ENCODE peak calls at places on chromosome 5, in ten cellular contexts. O, W, P, Y, A, V, E, H, T and D are unnamed samples.

GRCh38 chr5:150175076-150175475 is 8.5 kb downstream of the CDX1 start:
- DNase-seq in O (no peak), W (no peak), P (no peak), Y (no peak), A (no peak), V (no peak), E (no peak), H (no peak), T (no peak), D (no peak)

GRCh38 chr5:42949348-42950090 is 90.6 kb downstream of the ANXA2R start:
- DNase-seq in O (no peak), W (peak; percentile 74), P (peak; percentile 76), Y (peak; percentile 60), A (peak; percentile 89), V (peak; percentile 54), E (no peak), H (peak; percentile 90), T (peak; percentile 53), D (peak; percentile 87)

GRCh38 chr5:95986937-95987520 is 25.4 kb upstream of the ELL2 start:
- DNase-seq in O (no peak), W (no peak), P (no peak), Y (no peak), A (no peak), V (no peak), E (no peak), H (no peak), T (no peak), D (peak; percentile 71)

GRCh38 chr5:27947088-27947487 is 908.7 kb upstream of the CDH9 start:
- DNase-seq in O (no peak), W (no peak), P (no peak), Y (no peak), A (no peak), V (no peak), E (no peak), H (no peak), T (no peak), D (no peak)

GRCh38 chr5:119746984-119747383 is 117.6 kb downstream of the FAM170A start:
- DNase-seq in O (no peak), W (no peak), P (no peak), Y (no peak), A (no peak), V (no peak), E (no peak), H (no peak), T (no peak), D (no peak)

GRCh38 chr5:157273131-157273556 is 7.2 kb downstream of the CYFIP2 start:
- DNase-seq in O (no peak), W (no peak), P (no peak), Y (no peak), A (no peak), V (peak; percentile 81), E (no peak), H (no peak), T (no peak), D (no peak)

GRCh38 chr5:83567741-83568530 is 96.4 kb downstream of the VCAN start:
- DNase-seq in O (no peak), W (no peak), P (no peak), Y (no peak), A (peak; percentile 91), V (no peak), E (no peak), H (peak; percentile 96), T (no peak), D (peak; percentile 96)

GRCh38 chr5:2353871-2354440 is 397.5 kb downstream of the IRX2 start:
- DNase-seq in O (peak; percentile 86), W (no peak), P (no peak), Y (no peak), A (no peak), V (no peak), E (no peak), H (no peak), T (no peak), D (no peak)

GRCh38 chr5:132209901-132210545 is 17.6 kb downstream of the P4HA2 start:
- DNase-seq in O (no peak), W (no peak), P (no peak), Y (no peak), A (no peak), V (no peak), E (no peak), H (no peak), T (no peak), D (no peak)

GRCh38 chr5:81534481-81534840 is 140.5 kb upstream of the ACOT12 start:
- DNase-seq in O (no peak), W (no peak), P (no peak), Y (no peak), A (no peak), V (no peak), E (no peak), H (peak; percentile 33), T (no peak), D (no peak)

GRCh38 chr5:128118214-128118613 is 34.6 kb downstream of the SLC12A2 start:
- DNase-seq in O (no peak), W (no peak), P (no peak), Y (no peak), A (no peak), V (no peak), E (no peak), H (no peak), T (no peak), D (no peak)

GRCh38 chr5:143350790-143351603 is 52.5 kb downstream of the NR3C1 start:
- DNase-seq in O (no peak), W (peak; percentile 45), P (no peak), Y (no peak), A (peak; percentile 89), V (no peak), E (peak; percentile 19), H (peak; percentile 82), T (no peak), D (peak; percentile 80)

GRCh38 chr5:68562308-68562707 is 346.8 kb downstream of the PIK3R1 start:
- DNase-seq in O (no peak), W (peak; percentile 23), P (no peak), Y (no peak), A (no peak), V (no peak), E (no peak), H (peak; percentile 81), T (no peak), D (peak; percentile 98)
- H3K9me3 ChIP-seq in O (peaks cover 8% of the 10 kb centered on the region), W (no peaks in the 10 kb centered on the region), P (no peaks in the 10 kb centered on the region), Y (no peaks in the 10 kb centered on the region), A (no peaks in the 10 kb centered on the region), V (peaks cover 13% of the 10 kb centered on the region), E (no peaks in the 10 kb centered on the region), H (no peaks in the 10 kb centered on the region), T (peaks cover 11% of the 10 kb centered on the region), D (no peaks in the 10 kb centered on the region)

DNA sequence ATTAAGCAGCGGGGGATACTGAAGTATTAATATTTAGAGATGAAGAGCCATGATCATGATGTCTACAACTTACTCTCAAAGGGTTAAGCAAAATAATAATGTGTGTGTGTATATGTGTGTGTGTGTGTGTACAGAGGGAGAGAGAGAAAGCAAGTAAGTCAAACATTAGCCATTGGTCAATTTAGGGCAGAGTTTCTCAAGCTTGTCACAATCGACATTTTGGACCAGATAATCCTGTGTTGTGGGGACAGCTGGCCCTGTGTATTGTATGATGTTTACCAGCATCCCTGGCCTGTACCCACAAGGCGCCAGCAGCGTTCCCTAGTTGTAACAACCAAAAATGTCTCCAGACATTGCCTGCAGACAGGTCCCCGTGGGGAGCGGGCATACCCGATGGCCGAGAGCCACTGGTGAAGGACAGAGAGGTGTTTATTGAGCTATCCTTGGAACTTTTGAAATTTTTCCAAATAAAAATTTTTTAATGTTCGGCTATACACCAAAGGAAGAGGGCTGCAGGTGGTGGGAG is 46.3 kb downstream of the DUSP1 start:
- DNase-seq in O (no peak), W (no peak), P (no peak), Y (no peak), A (no peak), V (no peak), E (no peak), H (no peak), T (no peak), D (no peak)
- H3K4me1 ChIP-seq in O (peaks cover 23% of the 10 kb centered on the region), W (peaks cover 32% of the 10 kb centered on the region), P (peaks cover 2% of the 10 kb centered on the region), Y (no peaks in the 10 kb centered on the region), A (peaks cover 10% of the 10 kb centered on the region), V (no peaks in the 10 kb centered on the region), E (no peaks in the 10 kb centered on the region), H (no peaks in the 10 kb centered on the region), T (peaks cover 4% of the 10 kb centered on the region), D (peaks cover 5% of the 10 kb centered on the region)

GRCh38 chr5:149072791-149073190 is 9.9 kb upstream of the SH3TC2 start:
- DNase-seq in O (no peak), W (no peak), P (no peak), Y (no peak), A (no peak), V (no peak), E (no peak), H (no peak), T (no peak), D (no peak)
- H3K9me3 ChIP-seq in O (no peaks in the 10 kb centered on the region), W (no peaks in the 10 kb centered on the region), P (no peaks in the 10 kb centered on the region), Y (no peaks in the 10 kb centered on the region), A (no peaks in the 10 kb centered on the region), V (no peaks in the 10 kb centered on the region), E (peaks cover 26% of the 10 kb centered on the region), H (no peaks in the 10 kb centered on the region), T (peaks cover 3% of the 10 kb centered on the region), D (no peaks in the 10 kb centered on the region)

GRCh38 chr5:141878771-141879759 is 855 bp upstream of the PCDH1 start:
- DNase-seq in O (no peak), W (peak; percentile 92), P (peak; percentile 94), Y (peak; percentile 87), A (peak; percentile 86), V (peak; percentile 89), E (peak; percentile 59), H (peak; percentile 84), T (peak; percentile 76), D (peak; percentile 88)

GRCh38 chr5:141876628-141877477 is 1.4 kb downstream of the PCDH1 start:
- DNase-seq in O (no peak), W (peak; percentile 18), P (peak; percentile 44), Y (no peak), A (peak; percentile 23), V (no peak), E (no peak), H (no peak), T (no peak), D (no peak)

GRCh38 chr5:141878186-141878770 is at the start of gene PCDH1:
- DNase-seq in O (no peak), W (peak; percentile 57), P (peak; percentile 54), Y (no peak), A (peak; percentile 72), V (no peak), E (no peak), H (no peak), T (no peak), D (peak; percentile 74)

GRCh38 chr5:141875795-141876627 is 2.2 kb downstream of the PCDH1 start:
- DNase-seq in O (no peak), W (no peak), P (peak; percentile 86), Y (no peak), A (peak; percentile 52), V (no peak), E (no peak), H (no peak), T (no peak), D (peak; percentile 51)

DNA sequence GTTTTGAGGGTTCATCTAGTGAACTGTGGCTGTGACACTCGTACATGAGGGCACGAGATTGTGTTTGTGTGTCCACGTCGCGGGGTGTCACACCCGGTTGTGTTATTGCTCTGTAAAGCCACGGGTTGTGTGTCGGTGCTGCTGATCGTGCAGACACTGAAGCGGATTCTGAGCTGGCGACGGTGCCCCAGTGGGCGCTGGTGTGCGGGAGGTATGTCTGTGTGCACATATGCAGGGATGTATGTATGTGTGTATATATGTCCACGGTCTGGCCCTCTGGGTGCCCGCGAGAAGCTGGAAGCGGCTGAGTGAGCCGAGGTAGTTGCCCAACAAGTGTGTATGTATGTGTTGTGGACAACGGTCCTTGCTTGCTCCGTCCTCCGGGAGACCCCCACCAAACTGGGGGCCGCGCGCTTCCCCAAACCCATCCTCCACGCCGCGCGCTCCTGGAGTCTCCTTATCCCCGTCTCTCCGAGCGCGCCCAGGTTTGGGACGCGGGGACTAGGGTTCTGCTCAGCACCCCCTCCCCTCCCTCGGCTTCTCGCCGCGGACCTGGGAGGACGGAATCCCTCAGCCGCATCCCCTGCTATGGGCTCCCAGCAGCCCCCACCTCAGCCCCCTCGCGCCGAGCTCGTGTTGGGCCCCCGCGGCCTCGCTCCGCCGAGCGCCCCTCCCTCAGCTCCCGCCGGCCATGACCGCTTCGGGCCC is 578 bp downstream of the PCDH1 start:
- DNase-seq in O (no peak), W (no peak), P (peak; percentile 48), Y (no peak), A (peak; percentile 38), V (no peak), E (no peak), H (no peak), T (no peak), D (peak; percentile 14)
- H3K4me1 ChIP-seq in O (peaks cover 78% of the 10 kb centered on the region), W (peaks cover 39% of the 10 kb centered on the region), P (peaks cover 6% of the 10 kb centered on the region), Y (peaks cover 24% of the 10 kb centered on the region), A (peaks cover 7% of the 10 kb centered on the region), V (peaks cover 10% of the 10 kb centered on the region), E (peaks cover 30% of the 10 kb centered on the region), H (peaks cover 5% of the 10 kb centered on the region), T (peaks cover 36% of the 10 kb centered on the region), D (peaks cover 7% of the 10 kb centered on the region)